ENCODE peak calls at places on chromosomes 16 and 17, in nine cellular contexts. Y is Karpas-422; L is stimulated activated CD4-positive, alpha-beta T cell treated with anti-CD3 and anti-CD28 coated beads, Interleukin-4, amount 100 ng/mL, for 24 hours; V is neural crest cell; N is A549; B is renal cortical epithelial cell; S is NCI-H2171; P is NCI-H1417; K is iris pigment epithelial cell. C is an unnamed sample.

GRCh38 chr16:84700518-84701277 is 898 bp downstream of the USP10 start:
- DNase-seq in Y (peak), L (peak), V (no peak), N (peak), B (peak), S (no peak), P (peak), K (peak), C (no peak)

GRCh38 chr17:78383725-78384471 is 5.4 kb downstream of the PGS1 start:
- DNase-seq in Y (no peak), L (peak), V (no peak), N (no peak), B (peak), S (no peak), P (no peak), K (peak), C (peak)

GRCh38 chr17:79648181-79648831 is 37.5 kb upstream of the RBFOX3 start:
- DNase-seq in Y (no peak), L (no peak), V (no peak), N (no peak), B (no peak), S (no peak), P (no peak), K (no peak), C (no peak)

GRCh38 chr17:35889818-35890773 is 9.9 kb upstream of the CCL5 start:
- DNase-seq in Y (no peak), L (no peak), V (no peak), N (peak), B (peak), S (peak), P (no peak), K (peak), C (no peak)

GRCh38 chr17:57379237-57380054 is 123.1 kb downstream of the MSI2 start:
- DNase-seq in Y (no peak), L (peak), V (no peak), N (no peak), B (no peak), S (no peak), P (no peak), K (peak), C (no peak)

GRCh38 chr17:31820691-31821435 is 38.2 kb downstream of the COPRS start:
- DNase-seq in Y (no peak), L (no peak), V (no peak), N (no peak), B (peak), S (no peak), P (no peak), K (peak), C (no peak)

GRCh38 chr17:81237591-81238489 is 1.0 kb downstream of the TEPSIN start:
- DNase-seq in Y (peak), L (no peak), V (no peak), N (no peak), B (no peak), S (no peak), P (no peak), K (no peak), C (no peak)

GRCh38 chr17:30990458-30990857 is 19.6 kb downstream of the RNF135 start:
- DNase-seq in Y (no peak), L (no peak), V (no peak), N (no peak), B (no peak), S (no peak), P (no peak), K (no peak), C (no peak)

GRCh38 chr17:28807925-28808641 is 34.5 kb downstream of the FAM222B start:
- DNase-seq in Y (peak), L (no peak), V (no peak), N (peak), B (peak), S (no peak), P (peak), K (peak), C (peak)

GRCh38 chr17:57900991-57901743 is 51.3 kb upstream of the MRPS23 start:
- DNase-seq in Y (no peak), L (no peak), V (no peak), N (no peak), B (no peak), S (peak), P (peak), K (no peak), C (no peak)

GRCh38 chr17:82703935-82704865 is 5.7 kb upstream of the RAB40B start:
- DNase-seq in Y (no peak), L (no peak), V (no peak), N (no peak), B (no peak), S (no peak), P (no peak), K (no peak), C (no peak)

GRCh38 chr17:65345261-65346060 is 208.3 kb downstream of the RGS9 start:
- DNase-seq in Y (no peak), L (peak), V (no peak), N (no peak), B (no peak), S (no peak), P (no peak), K (peak), C (peak)

GRCh38 chr16:74605746-74606520 is 981 bp downstream of the GLG1 start:
- DNase-seq in Y (peak), L (no peak), V (no peak), N (no peak), B (no peak), S (no peak), P (no peak), K (no peak), C (no peak)

GRCh38 chr16:86241681-86242080 is 268.6 kb upstream of the FOXF1 start:
- DNase-seq in Y (no peak), L (no peak), V (no peak), N (no peak), B (no peak), S (no peak), P (no peak), K (no peak), C (no peak)

GRCh38 chr16:85605051-85605911 is 7.8 kb upstream of the GSE1 start:
- DNase-seq in Y (no peak), L (no peak), V (no peak), N (no peak), B (no peak), S (no peak), P (no peak), K (no peak), C (no peak)

GRCh38 chr17:7632492-7632894 is 2.6 kb downstream of the SHBG start:
- DNase-seq in Y (peak), L (peak), V (no peak), N (peak), B (peak), S (no peak), P (no peak), K (peak), C (no peak)

GRCh38 chr17:63963123-63963522 is 9.6 kb downstream of the SCN4A start:
- DNase-seq in Y (no peak), L (no peak), V (no peak), N (no peak), B (no peak), S (no peak), P (no peak), K (no peak), C (no peak)

GRCh38 chr17:20993863-20994778 is 48.7 kb downstream of the USP22 start:
- DNase-seq in Y (no peak), L (no peak), V (no peak), N (no peak), B (no peak), S (no peak), P (no peak), K (no peak), C (no peak)